ENCODE peak calls at places on chromosomes 7 and 10, in six cellular contexts. U is uterus, V is hepatocyte, O is cardiac muscle cell, K is body of pancreas, W is psoas muscle. N is an unnamed sample.

GRCh38 chr10:44978570-44979280 is at the start of gene DEPP1:
- DNase-seq in U (peak; percentile 92), V (peak; percentile 98), O (peak; percentile 96), K (peak; percentile 99), W (peak; percentile 96), N (peak; percentile 97)

GRCh38 chr10:5953676-5954075 is 23.7 kb downstream of the IL15RA start:
- DNase-seq in U (no peak), V (no peak), O (no peak), K (no peak), W (no peak), N (no peak)

GRCh38 chr10:93447970-93448369 is 34.2 kb downstream of the MYOF start:
- DNase-seq in U (no peak), V (no peak), O (no peak), K (no peak), W (no peak), N (no peak)

GRCh38 chr10:100713049-100713858 is 32.1 kb upstream of the PAX2 start:
- DNase-seq in U (no peak), V (no peak), O (no peak), K (no peak), W (no peak), N (no peak)

GRCh38 chr7:89091550-89091949 is 296.0 kb upstream of the TEX47 start:
- DNase-seq in U (no peak), V (no peak), O (no peak), K (no peak), W (no peak), N (no peak)

GRCh38 chr7:155763721-155764431 is 48.4 kb downstream of the SHH start:
- DNase-seq in U (no peak), V (peak; percentile 45), O (no peak), K (peak; percentile 33), W (no peak), N (no peak)

GRCh38 chr7:126689037-126689436 is 563.7 kb downstream of the GRM8 start:
- DNase-seq in U (no peak), V (no peak), O (no peak), K (no peak), W (no peak), N (no peak)

GRCh38 chr10:87860156-87860795 is 3.1 kb downstream of the KLLN start:
- DNase-seq in U (no peak), V (peak; percentile 53), O (peak; percentile 23), K (peak; percentile 45), W (no peak), N (peak; percentile 57)

GRCh38 chr10:23490115-23490514 is 51.2 kb downstream of the OTUD1 start:
- DNase-seq in U (no peak), V (no peak), O (no peak), K (no peak), W (no peak), N (no peak)

GRCh38 chr10:59376817-59377340 is 14.5 kb upstream of the FAM13C start:
- DNase-seq in U (no peak), V (no peak), O (no peak), K (no peak), W (no peak), N (no peak)

GRCh38 chr10:80182986-80183385 is 22.4 kb downstream of the ANXA11 start:
- DNase-seq in U (no peak), V (no peak), O (no peak), K (no peak), W (no peak), N (no peak)

GRCh38 chr10:3902809-3903410 is 117.9 kb upstream of the KLF6 start:
- DNase-seq in U (no peak), V (no peak), O (no peak), K (no peak), W (no peak), N (no peak)

GRCh38 chr7:126805351-126805750 is 447.4 kb downstream of the GRM8 start:
- DNase-seq in U (no peak), V (no peak), O (no peak), K (no peak), W (no peak), N (no peak)

GRCh38 chr10:87646920-87647319 is 12.8 kb upstream of the PAPSS2 start:
- DNase-seq in U (no peak), V (no peak), O (no peak), K (no peak), W (no peak), N (no peak)

GRCh38 chr7:118590107-118590506 is 365.6 kb downstream of the ANKRD7 start:
- DNase-seq in U (no peak), V (peak; percentile 29), O (peak; percentile 7), K (no peak), W (no peak), N (peak; percentile 25)

GRCh38 chr7:73427902-73428696 is 5.5 kb upstream of the FZD9 start:
- DNase-seq in U (no peak), V (no peak), O (no peak), K (no peak), W (no peak), N (no peak)

GRCh38 chr7:149624006-149624405 is 126.4 kb upstream of the ZNF746 start:
- DNase-seq in U (peak; percentile 29), V (peak; percentile 61), O (peak; percentile 24), K (peak; percentile 31), W (peak; percentile 63), N (peak; percentile 35)

GRCh38 chr10:19904202-19904661 is 88.0 kb downstream of the PLXDC2 start:
- DNase-seq in U (no peak), V (no peak), O (no peak), K (no peak), W (no peak), N (no peak)

GRCh38 chr10:42998481-42999384 is 78.1 kb upstream of the RET start:
- DNase-seq in U (no peak), V (peak; percentile 2), O (no peak), K (no peak), W (peak; percentile 21), N (no peak)

GRCh38 chr7:805261-805660 is 27.0 kb upstream of the SUN1 start:
- DNase-seq in U (peak; percentile 77), V (peak; percentile 39), O (no peak), K (no peak), W (no peak), N (peak; percentile 71)

GRCh38 chr7:12640299-12641096 is 46.9 kb upstream of the ARL4A start:
- DNase-seq in U (no peak), V (no peak), O (no peak), K (no peak), W (no peak), N (no peak)

GRCh38 chr7:116834815-116835533 is 27.4 kb upstream of the CAPZA2 start:
- DNase-seq in U (no peak), V (peak; percentile 27), O (peak; percentile 60), K (no peak), W (no peak), N (peak; percentile 20)

GRCh38 chr7:20491286-20491685 is 124.2 kb upstream of the ABCB5 start:
- DNase-seq in U (no peak), V (no peak), O (no peak), K (no peak), W (no peak), N (no peak)

GRCh38 chr10:8444630-8445029 is 390.1 kb downstream of the GATA3 start:
- DNase-seq in U (no peak), V (peak; percentile 11), O (peak; percentile 64), K (no peak), W (no peak), N (peak; percentile 39)

GRCh38 chr7:68684246-68684850 is 913.9 kb upstream of the AUTS2 start:
- DNase-seq in U (no peak), V (no peak), O (no peak), K (no peak), W (no peak), N (peak; percentile 50)

GRCh38 chr7:139744768-139745250 is 33.0 kb downstream of the HIPK2 start:
- DNase-seq in U (peak; percentile 38), V (no peak), O (no peak), K (no peak), W (no peak), N (peak; percentile 43)

GRCh38 chr7:139746652-139747051 is 31.1 kb downstream of the HIPK2 start:
- DNase-seq in U (no peak), V (no peak), O (no peak), K (no peak), W (no peak), N (no peak)

GRCh38 chr7:139743967-139744767 is 33.6 kb downstream of the HIPK2 start:
- DNase-seq in U (no peak), V (no peak), O (no peak), K (no peak), W (no peak), N (no peak)

GRCh38 chr7:139743267-139743966 is 34.4 kb downstream of the HIPK2 start:
- DNase-seq in U (no peak), V (no peak), O (no peak), K (no peak), W (no peak), N (no peak)

DNA sequence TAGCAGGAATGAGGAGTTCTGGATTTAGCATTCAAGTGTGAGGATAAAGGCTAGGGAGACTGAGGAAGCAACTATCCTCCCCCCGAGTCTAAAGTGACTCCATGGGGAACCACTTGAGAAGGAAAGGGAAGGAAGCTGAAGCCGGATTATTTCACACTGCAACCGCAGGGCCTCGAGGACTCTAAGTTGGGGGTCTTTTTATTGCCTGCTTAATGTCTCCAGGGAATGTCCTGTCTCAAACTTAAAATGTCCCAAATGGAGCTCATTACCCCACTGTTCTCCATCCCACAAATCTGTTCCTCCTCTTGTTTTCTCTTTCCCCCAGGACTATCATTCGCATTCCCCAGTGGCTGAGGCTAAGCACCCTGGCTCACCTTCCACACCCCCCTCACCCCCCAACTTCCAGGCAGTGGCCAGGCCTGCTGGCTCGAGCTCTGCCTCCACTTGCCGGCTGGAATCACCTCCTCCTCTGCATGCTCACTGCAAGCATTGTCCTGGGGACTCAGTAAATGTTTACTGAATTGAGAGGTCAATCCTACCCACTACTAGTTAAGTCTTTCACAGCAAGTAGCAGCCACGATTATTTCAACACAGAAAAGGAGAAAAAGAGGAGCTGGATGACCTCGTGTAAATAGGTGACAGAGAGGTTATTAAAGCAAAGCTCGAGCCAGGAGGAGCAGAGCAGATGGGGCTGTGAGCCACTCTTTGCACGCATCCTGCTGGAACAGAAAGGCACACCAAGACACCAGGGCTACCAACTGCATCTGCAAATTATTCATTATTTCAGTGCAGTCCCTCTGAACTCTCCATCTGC is 32.3 kb downstream of the HIPK2 start:
- DNase-seq in U (peak; percentile 55), V (no peak), O (no peak), K (no peak), W (no peak), N (peak; percentile 26)
- H3K4me1 ChIP-seq in U (peaks cover 13% of the 10 kb centered on the region), V (peaks cover 11% of the 10 kb centered on the region), O (peaks cover 17% of the 10 kb centered on the region), K (peaks cover 49% of the 10 kb centered on the region), W (peaks cover 94% of the 10 kb centered on the region), N (peaks cover 10% of the 10 kb centered on the region)

GRCh38 chr10:79181227-79181626 is 112.5 kb downstream of the ZMIZ1 start:
- DNase-seq in U (no peak), V (no peak), O (no peak), K (no peak), W (no peak), N (no peak)
- H3K4me1 ChIP-seq in U (peaks cover 69% of the 10 kb centered on the region), V (peaks cover 79% of the 10 kb centered on the region), O (peaks cover 98% of the 10 kb centered on the region), K (peaks cover 85% of the 10 kb centered on the region), W (peaks cover 56% of the 10 kb centered on the region), N (peaks cover 81% of the 10 kb centered on the region)

GRCh38 chr10:132588301-132589013 is 50.9 kb downstream of the INPP5A start:
- DNase-seq in U (no peak), V (no peak), O (no peak), K (peak; percentile 73), W (no peak), N (peak; percentile 44)
- H3K4me1 ChIP-seq in U (no peaks in the 10 kb centered on the region), V (peaks cover 21% of the 10 kb centered on the region), O (peaks cover 16% of the 10 kb centered on the region), K (peaks cover 35% of the 10 kb centered on the region), W (peaks cover 64% of the 10 kb centered on the region), N (peaks cover 37% of the 10 kb centered on the region)

DNA sequence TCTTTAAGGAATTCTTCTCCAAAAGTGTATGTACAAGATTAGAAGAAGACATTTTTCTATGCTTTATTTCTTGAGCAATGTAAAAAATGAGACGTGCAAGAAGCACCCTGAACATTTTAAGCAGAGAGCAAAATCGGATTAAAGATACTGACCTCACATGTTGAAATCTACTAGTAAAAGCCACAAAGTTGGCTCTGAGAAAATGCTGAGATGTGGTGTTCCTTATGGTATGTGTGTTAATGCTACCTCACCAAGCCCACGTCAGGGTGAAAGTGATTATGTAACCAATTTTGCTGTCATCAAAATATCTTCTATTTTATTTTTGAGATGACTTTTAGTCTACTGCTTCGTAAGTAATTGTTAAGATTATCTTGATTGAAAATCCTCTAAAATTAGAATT is 5.6 kb downstream of the ADO start:
- DNase-seq in U (no peak), V (no peak), O (no peak), K (no peak), W (no peak), N (no peak)
- H3K4me1 ChIP-seq in U (peaks cover 5% of the 10 kb centered on the region), V (peaks cover 21% of the 10 kb centered on the region), O (peaks cover 7% of the 10 kb centered on the region), K (peaks cover 38% of the 10 kb centered on the region), W (peaks cover 32% of the 10 kb centered on the region), N (peaks cover 14% of the 10 kb centered on the region)